ENCODE peak calls at places on chromosomes 5 and 9, in seven cellular contexts. A, O, C, W, H, S and D are unnamed samples. For H3K9me3, the result is how much of the 10 kb centered on the place peaks cover.

GRCh38 chr5:104541129-104541528 is 978.5 kb upstream of the NUDT12 start:
- DNase-seq in S (no peak), C (no peak), W (no peak), O (no peak), H (no peak), A (no peak), D (no peak)

GRCh38 chr9:70285981-70286616 is 27.3 kb downstream of the SMC5 start:
- DNase-seq in S (no peak), W (no peak), A (no peak), O (no peak), C (no peak), H (no peak), D (no peak)

GRCh38 chr5:90293931-90294330 is 115.6 kb downstream of the CETN3 start:
- DNase-seq in W (no peak), A (peak), O (peak), S (no peak), H (no peak), C (peak), D (no peak)

GRCh38 chr5:82327961-82328360 is 49.8 kb upstream of the RPS23 start:
- DNase-seq in W (no peak), A (peak), O (no peak), H (no peak), S (no peak), C (no peak), D (no peak)

GRCh38 chr5:176342766-176343458 is 18.7 kb downstream of the KIAA1191 start:
- DNase-seq in A (no peak), C (no peak), O (no peak), H (no peak), S (no peak), W (no peak), D (no peak)

GRCh38 chr9:138038244-138038671 is 160.7 kb downstream of the CACNA1B start:
- DNase-seq in W (no peak), O (no peak), H (no peak), A (no peak), C (no peak), S (no peak), D (peak)

GRCh38 chr9:91777437-91777836 is 172.6 kb downstream of the ROR2 start:
- DNase-seq in A (peak), W (no peak), O (no peak), S (no peak), H (no peak), C (no peak), D (peak)

GRCh38 chr9:133439337-133439736 is 17.2 kb downstream of the ADAMTS13 start:
- DNase-seq in H (no peak), W (no peak), C (no peak), O (no peak), S (no peak), A (no peak), D (no peak)

GRCh38 chr9:129933215-129933614 is 98.0 kb downstream of the USP20 start:
- DNase-seq in W (no peak), A (no peak), O (no peak), C (no peak), H (no peak), S (no peak), D (no peak)

GRCh38 chr5:132469380-132470372 is 20.9 kb downstream of the IRF1 start:
- DNase-seq in A (no peak), O (no peak), C (no peak), H (no peak), W (no peak), S (no peak), D (no peak)

GRCh38 chr5:139904566-139905400 is 109.2 kb downstream of the PSD2 start:
- DNase-seq in C (no peak), A (no peak), W (peak), O (peak), H (no peak), S (no peak), D (no peak)

GRCh38 chr5:155728146-155728856 is 598.7 kb upstream of the SGCD start:
- DNase-seq in W (peak), A (peak), C (no peak), O (peak), S (peak), H (peak), D (peak)

GRCh38 chr5:138339464-138339863 is 1.4 kb downstream of the FAM53C start:
- DNase-seq in H (no peak), C (no peak), A (no peak), O (no peak), S (no peak), W (peak), D (no peak)

GRCh38 chr9:95556521-95556920 is 39.8 kb upstream of the PTCH1 start:
- DNase-seq in W (peak), C (no peak), S (no peak), A (no peak), O (no peak), H (no peak), D (no peak)

GRCh38 chr5:170315154-170315553 is 17.6 kb upstream of the LCP2 start:
- DNase-seq in H (peak), O (no peak), W (peak), S (peak), C (no peak), A (no peak), D (no peak)

GRCh38 chr5:5666389-5666788 is 243.9 kb downstream of the ICE1 start:
- DNase-seq in H (no peak), S (no peak), W (no peak), C (no peak), A (no peak), O (no peak), D (no peak)

GRCh38 chr5:123844873-123845272 is 332.9 kb downstream of the CSNK1G3 start:
- DNase-seq in H (no peak), C (no peak), A (peak), S (no peak), W (no peak), O (no peak), D (no peak)

GRCh38 chr9:134167530-134167931 is 3.2 kb upstream of the RNU6ATAC start:
- DNase-seq in A (peak), O (no peak), W (no peak), S (no peak), C (peak), H (peak), D (no peak)

GRCh38 chr5:67695369-67695768 is 498.8 kb upstream of the CD180 start:
- DNase-seq in O (no peak), C (no peak), S (no peak), W (no peak), A (no peak), H (no peak), D (no peak)

GRCh38 chr9:127770905-127771569 is 7.4 kb downstream of the SH2D3C start:
- DNase-seq in O (peak), A (peak), H (peak), S (peak), C (peak), W (peak), D (peak)

GRCh38 chr9:130579738-130580463 is 524 bp downstream of the FUBP3 start:
- DNase-seq in H (no peak), O (no peak), S (no peak), A (peak), W (peak), C (no peak), D (no peak)

GRCh38 chr9:71249729-71250317 is 128.4 kb upstream of the TRPM3 start:
- DNase-seq in C (peak), S (no peak), W (peak), H (no peak), A (peak), O (no peak), D (peak)

GRCh38 chr9:135960328-135961276 is 571 bp downstream of the UBAC1 start:
- DNase-seq in A (peak), C (no peak), O (no peak), H (peak), S (peak), W (peak), D (no peak)

GRCh38 chr5:96254980-96255681 is 177.9 kb downstream of the PCSK1 start:
- DNase-seq in C (peak), W (no peak), A (peak), H (no peak), S (no peak), O (no peak), D (no peak)

GRCh38 chr5:82298668-82299067 is 20.5 kb upstream of the RPS23 start:
- DNase-seq in W (no peak), A (no peak), O (no peak), S (no peak), H (no peak), C (no peak), D (no peak)

GRCh38 chr9:131612851-131613250 is 67.5 kb downstream of the PRRT1B start:
- DNase-seq in S (no peak), C (no peak), A (no peak), H (peak), O (no peak), W (no peak), D (no peak)

GRCh38 chr9:8419871-8420270 is 620.3 kb upstream of the DMAC1 start:
- DNase-seq in H (no peak), O (no peak), S (no peak), W (no peak), C (no peak), A (no peak), D (no peak)

GRCh38 chr9:98306384-98307145 is 51.1 kb upstream of the TBC1D2 start:
- DNase-seq in A (no peak), W (no peak), S (no peak), O (no peak), H (no peak), C (no peak), D (no peak)

GRCh38 chr9:5569357-5569756 is 59.0 kb downstream of the PDCD1LG2 start:
- DNase-seq in O (no peak), W (no peak), S (no peak), H (no peak), A (peak), C (no peak), D (no peak)

GRCh38 chr9:104863180-104863883 is 64.6 kb downstream of the ABCA1 start:
- DNase-seq in S (no peak), W (peak), C (peak), A (peak), H (no peak), O (peak), D (peak)

GRCh38 chr9:83006378-83006777 is 56.6 kb downstream of the RASEF start:
- DNase-seq in C (no peak), O (no peak), H (no peak), A (no peak), W (no peak), S (no peak), D (no peak)

GRCh38 chr5:174503086-174503460 is 221.3 kb upstream of the MSX2 start:
- DNase-seq in O (no peak), H (no peak), A (no peak), S (no peak), C (no peak), W (no peak), D (no peak)

GRCh38 chr9:114338187-114338586 is 8.5 kb downstream of the ORM2 start:
- DNase-seq in A (no peak), H (no peak), W (no peak), O (no peak), C (no peak), S (no peak), D (no peak)
- H3K9me3 ChIP-seq in A (under half), H (under half), W (under half), O (under half), C (under half), S (under half), D (under half)

DNA sequence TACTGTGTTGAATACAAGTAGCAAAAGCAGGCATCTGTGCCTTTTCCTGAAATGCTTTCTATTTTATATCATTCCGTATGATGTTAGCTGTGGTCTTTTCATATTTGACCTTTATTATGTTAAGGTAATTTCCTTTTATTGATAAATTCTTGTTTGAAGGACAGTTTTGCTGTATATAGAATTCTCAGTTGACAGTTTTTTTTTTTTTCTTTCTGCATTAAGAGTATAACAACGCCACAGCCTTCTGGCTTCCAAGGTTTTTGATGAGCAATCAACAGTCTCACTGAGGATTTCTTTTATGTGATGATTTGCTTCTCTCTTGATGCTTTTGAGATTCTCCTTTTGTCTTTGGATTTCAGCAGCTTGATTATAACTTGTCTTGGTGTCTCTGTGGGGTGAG is 23.6 kb downstream of the ZNF483 start:
- DNase-seq in H (no peak), A (no peak), C (no peak), O (no peak), S (no peak), W (no peak), D (no peak)
- H3K9me3 ChIP-seq in H (under half), A (under half), C (half or more), O (under half), S (half or more), W (half or more), D (under half)

DNA sequence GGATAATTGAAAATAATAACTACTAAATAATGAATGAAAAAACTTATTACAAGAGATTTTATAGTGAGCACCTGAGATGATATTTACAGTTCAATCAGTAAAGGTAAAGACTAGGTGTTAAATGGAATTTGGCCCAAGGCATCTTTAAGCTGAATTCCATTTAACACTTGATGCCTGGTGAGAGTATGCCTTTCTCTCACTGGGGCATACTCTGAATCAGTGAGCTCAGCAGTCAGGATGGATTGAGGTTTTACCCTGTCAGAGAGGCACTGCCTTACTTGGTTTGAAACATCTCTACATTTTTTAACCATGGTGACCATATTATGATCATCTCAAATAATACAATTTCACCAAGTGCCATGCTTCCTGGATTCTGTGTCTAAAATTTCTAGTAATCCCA is 1416.3 kb downstream of the MAT2B start:
- DNase-seq in A (no peak), W (no peak), S (no peak), C (no peak), O (no peak), H (no peak), D (no peak)
- H3K9me3 ChIP-seq in A (under half), W (under half), S (half or more), C (under half), O (under half), H (under half), D (under half)

GRCh38 chr5:141437208-141437607 is 6.9 kb downstream of the PCDHGA12 start:
- DNase-seq in W (no peak), C (no peak), O (no peak), H (no peak), A (peak), S (no peak), D (no peak)

GRCh38 chr5:141427783-141428426 is 2.4 kb upstream of the PCDHGA12 start:
- DNase-seq in C (no peak), A (no peak), W (no peak), O (no peak), H (no peak), S (no peak), D (no peak)

GRCh38 chr5:141434006-141434405 is 3.7 kb downstream of the PCDHGA12 start:
- DNase-seq in A (peak), W (no peak), C (no peak), S (no peak), O (no peak), H (no peak), D (no peak)

GRCh38 chr5:141430332-141431113 is at the start of gene PCDHGA12:
- DNase-seq in W (no peak), A (peak), C (no peak), O (no peak), H (peak), S (peak), D (no peak)

DNA sequence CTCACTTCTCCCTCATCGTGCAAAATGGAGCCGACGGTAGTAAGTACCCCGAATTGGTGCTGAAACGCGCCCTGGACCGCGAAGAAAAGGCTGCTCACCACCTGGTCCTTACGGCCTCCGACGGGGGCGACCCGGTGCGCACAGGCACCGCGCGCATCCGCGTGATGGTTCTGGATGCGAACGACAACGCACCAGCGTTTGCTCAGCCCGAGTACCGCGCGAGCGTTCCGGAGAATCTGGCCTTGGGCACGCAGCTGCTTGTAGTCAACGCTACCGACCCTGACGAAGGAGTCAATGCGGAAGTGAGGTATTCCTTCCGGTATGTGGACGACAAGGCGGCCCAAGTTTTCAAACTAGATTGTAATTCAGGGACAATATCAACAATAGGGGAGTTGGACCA is 979 bp downstream of the PCDHGA12 start:
- DNase-seq in S (no peak), C (no peak), W (no peak), O (no peak), H (no peak), A (peak), D (no peak)
- H3K9me3 ChIP-seq in S (half or more), C (under half), W (under half), O (under half), H (under half), A (under half), D (under half)

DNA sequence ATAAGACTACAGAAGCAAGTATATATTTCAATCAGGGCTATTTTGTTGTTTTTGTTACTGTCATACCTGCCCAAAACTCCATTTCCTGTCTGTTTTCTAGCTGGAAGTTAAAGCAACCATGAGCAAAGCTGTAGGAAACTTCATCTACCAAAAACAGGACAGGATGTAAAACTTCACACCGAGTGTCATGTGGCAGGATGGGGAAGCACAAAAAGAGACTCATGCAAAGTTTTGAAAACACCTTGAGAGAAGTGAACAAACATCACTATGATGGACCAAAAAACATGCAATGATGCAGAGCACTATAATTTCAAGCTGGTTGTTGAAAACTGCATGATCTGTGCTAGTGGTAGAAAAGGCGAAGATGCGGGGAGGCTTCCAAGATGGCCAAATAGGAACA is 6.3 kb upstream of the GZMA start:
- DNase-seq in W (no peak), S (no peak), C (no peak), O (no peak), A (no peak), H (no peak), D (no peak)
- H3K9me3 ChIP-seq in W (under half), S (under half), C (under half), O (under half), A (under half), H (under half), D (under half)

GRCh38 chr5:1276930-1277329 is 17.9 kb downstream of the TERT start:
- DNase-seq in S (no peak), C (no peak), O (no peak), H (no peak), A (no peak), W (no peak), D (no peak)

GRCh38 chr5:1277331-1277730 is 17.5 kb downstream of the TERT start:
- DNase-seq in A (no peak), W (no peak), O (no peak), H (peak), C (no peak), S (no peak), D (no peak)

GRCh38 chr5:1273745-1274144 is 21.1 kb downstream of the TERT start:
- DNase-seq in S (no peak), W (no peak), H (no peak), A (no peak), O (no peak), C (no peak), D (no peak)

GRCh38 chr5:1272201-1272600 is 22.7 kb downstream of the TERT start:
- DNase-seq in C (no peak), W (no peak), A (no peak), H (no peak), S (no peak), O (no peak), D (no peak)

GRCh38 chr5:1274471-1274870 is 20.4 kb downstream of the TERT start:
- DNase-seq in S (no peak), A (no peak), W (no peak), H (no peak), C (no peak), O (no peak), D (no peak)
- H3K9me3 ChIP-seq in S (under half), A (under half), W (under half), H (under half), C (under half), O (under half), D (under half)

GRCh38 chr9:14645648-14646047 is 47.6 kb downstream of the ZDHHC21 start:
- DNase-seq in W (no peak), S (no peak), C (peak), H (no peak), A (peak), O (no peak), D (no peak)
- H3K9me3 ChIP-seq in W (under half), S (under half), C (under half), H (under half), A (under half), O (under half), D (under half)

GRCh38 chr9:11192993-11193392 is 580.2 kb upstream of the PTPRD start:
- DNase-seq in O (no peak), S (no peak), C (peak), H (no peak), W (no peak), A (no peak), D (no peak)

GRCh38 chr9:11190719-11191118 is 577.9 kb upstream of the PTPRD start:
- DNase-seq in A (no peak), O (no peak), C (no peak), H (no peak), S (no peak), W (no peak), D (no peak)

GRCh38 chr9:11199335-11199734 is 586.5 kb upstream of the PTPRD start:
- DNase-seq in H (no peak), O (peak), S (no peak), W (peak), A (no peak), C (no peak), D (no peak)

DNA sequence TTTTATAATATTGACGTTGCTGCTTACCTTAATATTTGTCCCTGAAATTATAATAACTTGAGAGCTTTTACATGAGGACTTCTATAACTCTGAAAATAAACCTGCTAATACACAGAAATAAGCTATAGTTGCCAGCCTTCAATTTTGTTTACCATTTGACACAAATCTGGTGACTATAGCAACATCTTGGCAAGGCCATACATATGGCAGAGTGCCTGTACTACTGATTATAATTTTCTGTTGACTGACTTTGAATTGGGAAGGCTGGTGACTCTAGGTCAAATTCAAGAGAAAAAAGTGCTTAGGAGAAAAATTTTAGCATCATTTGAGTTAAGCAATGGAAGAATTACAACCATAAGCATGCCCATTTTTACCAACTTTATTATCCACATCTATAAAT is 581.4 kb upstream of the PTPRD start:
- DNase-seq in A (no peak), W (no peak), O (no peak), C (peak), S (peak), H (no peak), D (no peak)
- H3K9me3 ChIP-seq in A (under half), W (under half), O (under half), C (under half), S (under half), H (under half), D (under half)